ENCODE peak calls at places on chromosomes 11 and 22, in five cellular contexts. B is Calu3, V is NCI-H524, U is NCI-H345, W is mammary epithelial cell. P is an unnamed sample.

GRCh38 chr11:66720223-66720898 is 8.7 kb downstream of the SPTBN2 start:
- DNase-seq in B (peak), U (peak), V (no peak), W (peak), P (no peak)

GRCh38 chr22:36364255-36365019 is 23.3 kb downstream of the MYH9 start:
- DNase-seq in W (no peak), B (no peak), V (no peak), U (no peak), P (no peak)

GRCh38 chr11:131408011-131408640 is 37.7 kb downstream of the NTM start:
- DNase-seq in W (peak), V (peak), B (no peak), U (no peak), P (no peak)

GRCh38 chr11:5737091-5737490 is 843 bp downstream of the OR56B1 start:
- DNase-seq in B (no peak), U (no peak), V (no peak), W (no peak), P (no peak)

GRCh38 chr11:19935507-19935906 is 222.9 kb downstream of the NAV2 start:
- DNase-seq in B (no peak), V (no peak), W (peak), U (no peak), P (no peak)

GRCh38 chr11:128859563-128860441 is 7.3 kb downstream of the KCNJ1 start:
- DNase-seq in U (no peak), B (peak), W (peak), V (no peak), P (no peak)

GRCh38 chr11:40328890-40329617 is 1130.4 kb downstream of the LRRC4C start:
- DNase-seq in W (peak), V (no peak), U (peak), B (peak), P (peak)

GRCh38 chr22:18000441-18001039 is 23.8 kb downstream of the MICAL3 start:
- DNase-seq in W (peak), V (no peak), U (no peak), B (peak), P (no peak)

GRCh38 chr22:44584256-44584902 is 86.3 kb upstream of the RTL6 start:
- DNase-seq in V (no peak), W (no peak), B (no peak), U (no peak), P (no peak)

GRCh38 chr11:120780239-120780638 is 243.7 kb upstream of the TBCEL start:
- DNase-seq in W (no peak), B (no peak), U (no peak), V (no peak), P (no peak)

GRCh38 chr11:61338783-61339489 is 5.9 kb downstream of the TKFC start:
- DNase-seq in V (no peak), B (no peak), U (no peak), W (no peak), P (no peak)

GRCh38 chr22:31080848-31081649 is at the start of gene SMTN:
- DNase-seq in V (peak), W (peak), B (peak), U (peak), P (no peak)

GRCh38 chr11:102347526-102348331 is 715 bp downstream of the BIRC2 start:
- DNase-seq in W (peak), U (peak), B (peak), V (no peak), P (no peak)

GRCh38 chr22:44033689-44034088 is 9.6 kb downstream of the PARVB start:
- DNase-seq in U (no peak), W (no peak), V (no peak), B (no peak), P (no peak)

GRCh38 chr22:35092146-35092805 is 26.3 kb downstream of the ISX start:
- DNase-seq in V (no peak), W (no peak), B (no peak), U (no peak), P (no peak)

GRCh38 chr11:123519055-123519796 is 89.2 kb downstream of the GRAMD1B start:
- DNase-seq in W (no peak), V (peak), B (no peak), U (no peak), P (no peak)

GRCh38 chr22:40479126-40479800 is 108.9 kb downstream of the SGSM3 start:
- DNase-seq in W (no peak), V (no peak), B (no peak), U (no peak), P (no peak)

GRCh38 chr11:5366856-5367255 is 15.5 kb downstream of the OR51B6 start:
- DNase-seq in W (no peak), V (no peak), B (no peak), U (no peak), P (no peak)

GRCh38 chr11:70716986-70717775 is 318.9 kb downstream of the CTTN start:
- DNase-seq in B (no peak), W (no peak), U (no peak), V (no peak), P (no peak)

GRCh38 chr11:44842219-44842618 is 108.5 kb downstream of the TP53I11 start:
- DNase-seq in U (no peak), V (no peak), W (no peak), B (no peak), P (peak)

GRCh38 chr11:121670792-121671275 is 218.1 kb upstream of the SORL1-AS1 start:
- DNase-seq in U (no peak), W (no peak), B (no peak), V (no peak), P (no peak)

GRCh38 chr22:38032681-38033521 is 24.3 kb upstream of the PICK1 start:
- DNase-seq in U (no peak), B (no peak), V (no peak), W (no peak), P (no peak)

GRCh38 chr11:121722431-121723256 is 269.9 kb upstream of the SORL1-AS1 start:
- DNase-seq in U (peak), W (peak), B (peak), V (peak), P (no peak)

P was measured in AG04449.